ENCODE peak calls at places on chromosomes 13 and 19, in seven cellular contexts. One of them, this sample, is unnamed.
A peak's percentile ranks its signal among the peaks of the same experiment; 100 is the strongest.

GRCh38 chr13:98990701-98991100 is 12.8 kb upstream of the DOCK9 start:
- DNase-seq in H1: no peak
- DNase-seq in heart left ventricle: no peak
- DNase-seq in IMR-90: no peak
- DNase-seq in lung: no peak
- DNase-seq in cardiac muscle cell: no peak
- DNase-seq in uterus: no peak
- DNase-seq in this sample: no peak

GRCh38 chr19:6423499-6424189 is 967 bp downstream of the KHSRP start:
- DNase-seq in H1: peak; percentile 53
- DNase-seq in heart left ventricle: peak; percentile 36
- DNase-seq in IMR-90: peak; percentile 42
- DNase-seq in lung: no peak
- DNase-seq in cardiac muscle cell: peak; percentile 72
- DNase-seq in uterus: peak; percentile 34
- DNase-seq in this sample: peak; percentile 61

GRCh38 chr19:53977991-53978731 is 13.3 kb upstream of the CACNG6 start:
- DNase-seq in H1: peak; percentile 97
- DNase-seq in heart left ventricle: peak; percentile 62
- DNase-seq in IMR-90: peak; percentile 84
- DNase-seq in lung: peak; percentile 42
- DNase-seq in cardiac muscle cell: peak; percentile 97
- DNase-seq in uterus: peak; percentile 21
- DNase-seq in this sample: peak; percentile 60

GRCh38 chr13:111317571-111318360 is 2.7 kb upstream of the TEX29 start:
- DNase-seq in H1: no peak
- DNase-seq in heart left ventricle: no peak
- DNase-seq in IMR-90: no peak
- DNase-seq in lung: no peak
- DNase-seq in cardiac muscle cell: no peak
- DNase-seq in uterus: no peak
- DNase-seq in this sample: no peak

GRCh38 chr19:5893907-5894703 is 9.5 kb downstream of the NDUFA11 start:
- DNase-seq in H1: no peak
- DNase-seq in heart left ventricle: peak; percentile 81
- DNase-seq in IMR-90: no peak
- DNase-seq in lung: no peak
- DNase-seq in cardiac muscle cell: peak; percentile 71
- DNase-seq in uterus: no peak
- DNase-seq in this sample: peak; percentile 75

GRCh38 chr19:48745208-48745995 is 1.3 kb downstream of the IZUMO1 start:
- DNase-seq in H1: peak; percentile 72
- DNase-seq in heart left ventricle: peak; percentile 61
- DNase-seq in IMR-90: peak; percentile 57
- DNase-seq in lung: peak; percentile 69
- DNase-seq in cardiac muscle cell: peak; percentile 68
- DNase-seq in uterus: no peak
- DNase-seq in this sample: peak; percentile 67

GRCh38 chr19:5230730-5231555 is 109.7 kb downstream of the PTPRS start:
- DNase-seq in H1: no peak
- DNase-seq in heart left ventricle: no peak
- DNase-seq in IMR-90: no peak
- DNase-seq in lung: no peak
- DNase-seq in cardiac muscle cell: no peak
- DNase-seq in uterus: no peak
- DNase-seq in this sample: no peak

GRCh38 chr13:19984430-19985218 is 26.1 kb downstream of the ZMYM2 start:
- DNase-seq in H1: no peak
- DNase-seq in heart left ventricle: no peak
- DNase-seq in IMR-90: peak; percentile 72
- DNase-seq in lung: no peak
- DNase-seq in cardiac muscle cell: peak; percentile 63
- DNase-seq in uterus: no peak
- DNase-seq in this sample: no peak

GRCh38 chr13:106284358-106284757 is 251.1 kb downstream of the EFNB2 start:
- DNase-seq in H1: no peak
- DNase-seq in heart left ventricle: no peak
- DNase-seq in IMR-90: peak; percentile 41
- DNase-seq in lung: no peak
- DNase-seq in cardiac muscle cell: no peak
- DNase-seq in uterus: no peak
- DNase-seq in this sample: no peak

GRCh38 chr13:71606818-71607217 is 260.2 kb downstream of the DACH1 start:
- DNase-seq in H1: no peak
- DNase-seq in heart left ventricle: no peak
- DNase-seq in IMR-90: no peak
- DNase-seq in lung: no peak
- DNase-seq in cardiac muscle cell: no peak
- DNase-seq in uterus: no peak
- DNase-seq in this sample: no peak

GRCh38 chr13:71605744-71606143 is 261.3 kb downstream of the DACH1 start:
- DNase-seq in H1: no peak
- DNase-seq in heart left ventricle: no peak
- DNase-seq in IMR-90: no peak
- DNase-seq in lung: no peak
- DNase-seq in cardiac muscle cell: no peak
- DNase-seq in uterus: no peak
- DNase-seq in this sample: no peak

GRCh38 chr13:71603255-71603654 is 263.7 kb downstream of the DACH1 start:
- DNase-seq in H1: no peak
- DNase-seq in heart left ventricle: no peak
- DNase-seq in IMR-90: no peak
- DNase-seq in lung: no peak
- DNase-seq in cardiac muscle cell: no peak
- DNase-seq in uterus: no peak
- DNase-seq in this sample: no peak

GRCh38 chr13:71607575-71607974 is 259.4 kb downstream of the DACH1 start:
- DNase-seq in H1: no peak
- DNase-seq in heart left ventricle: no peak
- DNase-seq in IMR-90: no peak
- DNase-seq in lung: no peak
- DNase-seq in cardiac muscle cell: no peak
- DNase-seq in uterus: no peak
- DNase-seq in this sample: no peak

GRCh38 chr13:71602327-71602726 is 264.7 kb downstream of the DACH1 start:
- DNase-seq in H1: no peak
- DNase-seq in heart left ventricle: no peak
- DNase-seq in IMR-90: no peak
- DNase-seq in lung: no peak
- DNase-seq in cardiac muscle cell: no peak
- DNase-seq in uterus: no peak
- DNase-seq in this sample: no peak
- TF ChIP-seq CTCF in H1: no peak
- TF ChIP-seq CTCF in heart left ventricle: no peak
- TF ChIP-seq CTCF in IMR-90: no peak
- TF ChIP-seq CTCF in lung: no peak
- TF ChIP-seq CTCF in cardiac muscle cell: no peak
- TF ChIP-seq CTCF in uterus: no peak
- TF ChIP-seq CTCF in this sample: no peak

GRCh38 chr13:46606915-46607413 is 54.0 kb downstream of the LRCH1 start:
- DNase-seq in H1: no peak
- DNase-seq in heart left ventricle: no peak
- DNase-seq in IMR-90: no peak
- DNase-seq in lung: no peak
- DNase-seq in cardiac muscle cell: no peak
- DNase-seq in uterus: no peak
- DNase-seq in this sample: no peak
- H3K4me1 ChIP-seq in H1: peaks cover 3% of the 10 kb centered on the region
- H3K4me1 ChIP-seq in heart left ventricle: peaks cover 48% of the 10 kb centered on the region
- H3K4me1 ChIP-seq in IMR-90: peaks cover 6% of the 10 kb centered on the region
- H3K4me1 ChIP-seq in lung: peaks cover 34% of the 10 kb centered on the region
- H3K4me1 ChIP-seq in cardiac muscle cell: peaks cover 32% of the 10 kb centered on the region
- H3K4me1 ChIP-seq in uterus: peaks cover 14% of the 10 kb centered on the region
- H3K4me1 ChIP-seq in this sample: no peaks in the 10 kb centered on the region

GRCh38 chr19:47507924-47508553 is 6.8 kb downstream of the NAPA start:
- DNase-seq in H1: no peak
- DNase-seq in heart left ventricle: no peak
- DNase-seq in IMR-90: no peak
- DNase-seq in lung: no peak
- DNase-seq in cardiac muscle cell: no peak
- DNase-seq in uterus: no peak
- DNase-seq in this sample: no peak
- H3K27ac ChIP-seq in H1: peak overlapping the region; percentile 22
- H3K27ac ChIP-seq in heart left ventricle: peak overlapping the region; percentile 57
- H3K27ac ChIP-seq in IMR-90: no peak overlapping the region
- H3K27ac ChIP-seq in lung: peak overlapping the region; percentile 16
- H3K27ac ChIP-seq in cardiac muscle cell: peak overlapping the region; percentile 80
- H3K27ac ChIP-seq in uterus: peak overlapping the region; percentile 96
- H3K27ac ChIP-seq in this sample: peak overlapping the region; percentile 74

GRCh38 chr13:95264225-95264624 is 37.0 kb downstream of the ABCC4 start:
- DNase-seq in H1: no peak
- DNase-seq in heart left ventricle: no peak
- DNase-seq in IMR-90: no peak
- DNase-seq in lung: no peak
- DNase-seq in cardiac muscle cell: no peak
- DNase-seq in uterus: no peak
- DNase-seq in this sample: no peak

GRCh38 chr13:95258619-95259194 is 42.5 kb downstream of the ABCC4 start:
- DNase-seq in H1: no peak
- DNase-seq in heart left ventricle: no peak
- DNase-seq in IMR-90: no peak
- DNase-seq in lung: no peak
- DNase-seq in cardiac muscle cell: no peak
- DNase-seq in uterus: no peak
- DNase-seq in this sample: no peak

GRCh38 chr13:95262837-95263381 is 38.3 kb downstream of the ABCC4 start:
- DNase-seq in H1: no peak
- DNase-seq in heart left ventricle: no peak
- DNase-seq in IMR-90: no peak
- DNase-seq in lung: no peak
- DNase-seq in cardiac muscle cell: no peak
- DNase-seq in uterus: no peak
- DNase-seq in this sample: no peak

GRCh38 chr13:95260031-95260525 is 41.2 kb downstream of the ABCC4 start:
- DNase-seq in H1: no peak
- DNase-seq in heart left ventricle: no peak
- DNase-seq in IMR-90: no peak
- DNase-seq in lung: no peak
- DNase-seq in cardiac muscle cell: no peak
- DNase-seq in uterus: no peak
- DNase-seq in this sample: no peak

DNA sequence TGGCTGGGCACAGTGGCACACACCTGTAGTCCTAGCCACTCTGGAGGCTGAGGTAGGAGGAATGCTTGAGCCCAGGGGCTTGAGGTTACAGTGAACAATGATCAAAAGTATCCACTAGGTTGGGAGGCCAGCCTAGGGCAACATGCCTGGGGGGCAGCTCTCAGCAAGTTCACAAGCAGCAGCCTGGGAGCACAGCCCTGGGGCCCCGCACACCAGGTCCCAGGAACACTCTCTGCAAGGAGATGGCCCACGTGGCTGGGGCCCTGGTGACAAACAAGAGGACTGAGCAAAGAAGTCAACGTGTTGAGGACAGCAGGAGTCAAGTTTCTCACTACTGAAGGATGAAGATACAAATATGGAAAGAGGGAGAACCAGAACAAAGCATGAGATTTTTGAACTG is 39.3 kb downstream of the ABCC4 start:
- DNase-seq in H1: no peak
- DNase-seq in heart left ventricle: no peak
- DNase-seq in IMR-90: no peak
- DNase-seq in lung: no peak
- DNase-seq in cardiac muscle cell: no peak
- DNase-seq in uterus: no peak
- DNase-seq in this sample: no peak
- TF ChIP-seq CTCF in H1: no peak
- TF ChIP-seq CTCF in heart left ventricle: no peak
- TF ChIP-seq CTCF in IMR-90: no peak
- TF ChIP-seq CTCF in lung: no peak
- TF ChIP-seq CTCF in cardiac muscle cell: no peak
- TF ChIP-seq CTCF in uterus: no peak
- TF ChIP-seq CTCF in this sample: no peak

GRCh38 chr19:47613165-47614146 is 4.5 kb downstream of the BICRA start:
- DNase-seq in H1: peak; percentile 71
- DNase-seq in heart left ventricle: no peak
- DNase-seq in IMR-90: peak; percentile 70
- DNase-seq in lung: no peak
- DNase-seq in cardiac muscle cell: peak; percentile 60
- DNase-seq in uterus: no peak
- DNase-seq in this sample: no peak
- H3K4me1 ChIP-seq in H1: peaks cover 21% of the 10 kb centered on the region
- H3K4me1 ChIP-seq in heart left ventricle: peaks cover 27% of the 10 kb centered on the region
- H3K4me1 ChIP-seq in IMR-90: peaks cover 19% of the 10 kb centered on the region
- H3K4me1 ChIP-seq in lung: peaks cover 12% of the 10 kb centered on the region
- H3K4me1 ChIP-seq in cardiac muscle cell: peaks cover 11% of the 10 kb centered on the region
- H3K4me1 ChIP-seq in uterus: peaks cover 15% of the 10 kb centered on the region
- H3K4me1 ChIP-seq in this sample: no peaks in the 10 kb centered on the region

DNA sequence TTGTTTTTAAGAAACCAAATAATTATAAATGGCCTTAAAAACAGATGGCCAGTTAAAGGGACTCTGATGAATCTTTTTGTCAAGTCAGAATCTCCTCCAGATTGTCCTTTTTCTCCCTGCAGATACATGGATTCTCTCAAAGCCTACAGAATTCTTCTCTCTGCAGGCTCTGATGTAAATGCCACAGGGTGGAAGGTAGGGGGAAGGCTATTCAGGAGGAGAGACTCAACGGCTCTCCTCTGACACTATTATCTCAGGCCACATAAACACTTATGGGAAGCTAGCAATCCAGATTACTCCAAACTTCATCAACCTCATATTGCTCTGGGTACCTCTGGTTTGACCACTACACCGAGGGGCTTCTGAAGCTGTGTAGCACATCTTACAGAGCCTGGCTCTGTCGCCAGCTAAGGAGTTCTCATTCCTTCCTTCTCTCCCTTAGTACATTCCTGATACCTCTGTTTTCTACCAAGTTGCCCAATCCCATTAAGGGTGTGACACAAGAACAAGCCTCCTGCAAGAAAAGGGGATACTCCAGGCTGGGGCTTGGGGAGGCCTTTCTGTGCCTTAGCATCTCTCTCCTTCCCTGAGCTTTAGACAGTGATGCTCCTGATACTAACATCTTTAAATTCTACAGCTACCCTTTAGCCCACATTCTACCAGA is 14.9 kb downstream of the LCP1 start:
- DNase-seq in H1: no peak
- DNase-seq in heart left ventricle: no peak
- DNase-seq in IMR-90: no peak
- DNase-seq in lung: no peak
- DNase-seq in cardiac muscle cell: no peak
- DNase-seq in uterus: no peak
- DNase-seq in this sample: no peak
- H3K27ac ChIP-seq in H1: no peak overlapping the region
- H3K27ac ChIP-seq in heart left ventricle: no peak overlapping the region
- H3K27ac ChIP-seq in IMR-90: no peak overlapping the region
- H3K27ac ChIP-seq in lung: no peak overlapping the region
- H3K27ac ChIP-seq in cardiac muscle cell: no peak overlapping the region
- H3K27ac ChIP-seq in uterus: no peak overlapping the region
- H3K27ac ChIP-seq in this sample: no peak overlapping the region